ENCODE peak calls at places on chromosomes 13 and 19, in six cellular contexts. G is esophagus muscularis mucosa; L is breast epithelium; F is testis; Z is fibroblast of lung; O is CD8-positive, alpha-beta T cell. K is an unnamed sample.

GRCh38 chr19:53511933-53512374 is 26.0 kb upstream of the ZNF331 start:
- DNase-seq in G (no peak), L (peak), F (peak), Z (peak), O (peak), K (peak)

GRCh38 chr13:102944821-102945220 is 99.0 kb downstream of the ERCC5 start:
- DNase-seq in G (peak), L (no peak), F (no peak), Z (no peak), O (no peak), K (no peak)

GRCh38 chr13:21034602-21035190 is 26.7 kb downstream of the LATS2 start:
- DNase-seq in G (no peak), L (no peak), F (no peak), Z (no peak), O (no peak), K (no peak)

GRCh38 chr13:48400820-48401219 is 12.1 kb downstream of the LPAR6 start:
- DNase-seq in G (no peak), L (no peak), F (no peak), Z (peak), O (no peak), K (peak)

GRCh38 chr19:50383307-50383851 is 768 bp upstream of the POLD1 start:
- DNase-seq in G (no peak), L (no peak), F (no peak), Z (no peak), O (no peak), K (no peak)

GRCh38 chr19:19627442-19627715 is 641 bp downstream of the LPAR2 start:
- DNase-seq in G (no peak), L (no peak), F (no peak), Z (no peak), O (no peak), K (no peak)

GRCh38 chr19:29188704-29189375 is 24.1 kb downstream of the UQCRFS1 start:
- DNase-seq in G (no peak), L (no peak), F (no peak), Z (peak), O (no peak), K (no peak)

GRCh38 chr13:43760257-43760656 is 26.5 kb downstream of the ENOX1 start:
- DNase-seq in G (no peak), L (no peak), F (no peak), Z (no peak), O (no peak), K (no peak)

GRCh38 chr13:93226065-93226622 is 463 bp upstream of the GPC6 start:
- DNase-seq in G (no peak), L (no peak), F (no peak), Z (no peak), O (no peak), K (no peak)

GRCh38 chr13:107025991-107026390 is 458.1 kb upstream of the ARGLU1 start:
- DNase-seq in G (no peak), L (peak), F (no peak), Z (peak), O (no peak), K (peak)

GRCh38 chr19:8445488-8446001 is 770 bp downstream of the HNRNPM start:
- DNase-seq in G (no peak), L (peak), F (peak), Z (no peak), O (peak), K (no peak)

GRCh38 chr19:48321372-48321621 is 4.1 kb upstream of the EMP3 start:
- DNase-seq in G (peak), L (peak), F (peak), Z (peak), O (peak), K (peak)

GRCh38 chr13:27535546-27535945 is 84.8 kb downstream of the LNX2 start:
- DNase-seq in G (no peak), L (no peak), F (no peak), Z (peak), O (no peak), K (no peak)

GRCh38 chr19:48683349-48683748 is 10.5 kb upstream of the NTN5 start:
- DNase-seq in G (no peak), L (no peak), F (peak), Z (peak), O (peak), K (no peak)

GRCh38 chr19:49355890-49356289 is 6.3 kb downstream of the TEAD2 start:
- DNase-seq in G (no peak), L (no peak), F (no peak), Z (no peak), O (no peak), K (no peak)

GRCh38 chr13:30107126-30107525 is 200.2 kb downstream of the KATNAL1 start:
- DNase-seq in G (no peak), L (no peak), F (no peak), Z (no peak), O (no peak), K (no peak)

GRCh38 chr19:17338440-17339078 is 1.2 kb downstream of the GTPBP3 start:
- DNase-seq in G (no peak), L (no peak), F (no peak), Z (no peak), O (no peak), K (no peak)

GRCh38 chr19:17336872-17337674 is at the start of gene GTPBP3:
- DNase-seq in G (peak), L (peak), F (peak), Z (peak), O (peak), K (peak)

GRCh38 chr19:17339088-17339741 is 1.9 kb downstream of the GTPBP3 start:
- DNase-seq in G (no peak), L (no peak), F (no peak), Z (no peak), O (no peak), K (no peak)

GRCh38 chr19:17335575-17335974 is 920 bp upstream of the ANO8 start:
- DNase-seq in G (no peak), L (no peak), F (no peak), Z (no peak), O (no peak), K (no peak)

GRCh38 chr19:17337675-17338439 is 504 bp downstream of the GTPBP3 start:
- DNase-seq in G (no peak), L (no peak), F (no peak), Z (no peak), O (peak), K (no peak)
- H3K27ac ChIP-seq in G (peak), L (peak), F (peak), Z (peak), O (peak), K (no peak)

DNA sequence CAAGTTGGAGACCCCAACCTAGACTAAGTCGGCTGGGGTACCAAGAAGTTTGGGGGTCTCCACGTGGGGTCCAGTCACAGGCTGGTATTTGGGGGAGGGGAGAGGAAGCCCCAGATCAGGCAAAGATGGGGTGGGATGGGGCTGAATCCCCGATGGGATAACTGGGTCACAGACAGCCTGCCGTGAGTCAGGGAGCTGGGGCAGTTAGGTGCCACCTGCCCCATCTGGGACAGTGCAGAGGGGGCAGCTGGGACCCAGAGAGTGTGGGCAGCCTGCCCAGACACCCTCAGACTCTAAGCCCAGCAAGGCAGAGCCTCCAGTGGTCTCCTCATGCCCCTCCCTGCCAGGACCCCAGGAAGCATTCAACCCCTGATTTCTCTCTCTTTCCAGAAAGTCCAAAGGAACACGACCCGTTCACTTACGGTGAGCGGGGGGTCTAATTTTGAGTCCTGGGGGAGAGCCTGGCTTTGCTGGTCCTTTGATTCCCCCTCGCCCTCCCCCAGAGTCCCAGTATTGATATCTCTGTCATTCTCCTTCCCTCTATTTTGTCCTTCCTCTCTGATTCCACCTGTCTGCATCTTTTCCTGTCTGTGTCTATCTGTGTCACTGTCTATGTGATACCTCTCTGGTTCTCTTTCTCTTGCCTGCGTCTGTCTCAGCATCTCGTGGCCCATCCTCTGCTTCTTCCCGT is 1.7 kb downstream of the FXYD1 start:
- DNase-seq in G (no peak), L (no peak), F (no peak), Z (no peak), O (no peak), K (no peak)
- H3K27ac ChIP-seq in G (peak), L (peak), F (peak), Z (no peak), O (no peak), K (no peak)

GRCh38 chr19:43799502-43800142 is 2.6 kb downstream of the LYPD5 start:
- DNase-seq in G (no peak), L (no peak), F (no peak), Z (no peak), O (no peak), K (no peak)

GRCh38 chr19:43797556-43797955 is 4.7 kb downstream of the LYPD5 start:
- DNase-seq in G (no peak), L (no peak), F (no peak), Z (no peak), O (no peak), K (no peak)

GRCh38 chr19:43797118-43797517 is 5.1 kb downstream of the LYPD5 start:
- DNase-seq in G (no peak), L (no peak), F (no peak), Z (no peak), O (no peak), K (no peak)

GRCh38 chr19:43798026-43798545 is 4.2 kb downstream of the LYPD5 start:
- DNase-seq in G (no peak), L (no peak), F (no peak), Z (no peak), O (no peak), K (no peak)

GRCh38 chr19:43798546-43799409 is 3.5 kb downstream of the LYPD5 start:
- DNase-seq in G (no peak), L (peak), F (no peak), Z (no peak), O (peak), K (peak)
- H3K27ac ChIP-seq in G (no peak), L (peak), F (no peak), Z (no peak), O (no peak), K (no peak)

GRCh38 chr13:112854321-112854720 is 114.7 kb upstream of the MCF2L start:
- DNase-seq in G (no peak), L (no peak), F (no peak), Z (no peak), O (no peak), K (no peak)

GRCh38 chr13:112852392-112852791 is 116.6 kb upstream of the MCF2L start:
- DNase-seq in G (no peak), L (no peak), F (no peak), Z (no peak), O (no peak), K (no peak)

GRCh38 chr13:112851107-112852046 is 117.6 kb upstream of the MCF2L start:
- DNase-seq in G (no peak), L (no peak), F (no peak), Z (no peak), O (no peak), K (no peak)

GRCh38 chr13:112850273-112850672 is 118.7 kb upstream of the MCF2L start:
- DNase-seq in G (no peak), L (no peak), F (no peak), Z (no peak), O (no peak), K (no peak)

GRCh38 chr13:112852808-112853207 is 116.2 kb upstream of the MCF2L start:
- DNase-seq in G (no peak), L (no peak), F (no peak), Z (no peak), O (no peak), K (no peak)
- H3K27ac ChIP-seq in G (no peak), L (no peak), F (no peak), Z (no peak), O (no peak), K (no peak)

GRCh38 chr13:114142137-114142550 is 9.7 kb upstream of the RASA3 start:
- DNase-seq in G (no peak), L (no peak), F (no peak), Z (no peak), O (no peak), K (no peak)
- H3K27ac ChIP-seq in G (no peak), L (peak), F (no peak), Z (no peak), O (peak), K (no peak)

GRCh38 chr13:31199527-31199848 is 287 bp upstream of the B3GLCT start:
- DNase-seq in G (no peak), L (no peak), F (no peak), Z (no peak), O (no peak), K (no peak)

GRCh38 chr13:31199849-31200635 is at the start of gene B3GLCT:
- DNase-seq in G (no peak), L (peak), F (peak), Z (peak), O (peak), K (peak)

GRCh38 chr13:31201341-31202024 is 1.7 kb downstream of the B3GLCT start:
- DNase-seq in G (no peak), L (no peak), F (peak), Z (peak), O (no peak), K (no peak)

GRCh38 chr13:31198524-31198923 is 1.3 kb upstream of the B3GLCT start:
- DNase-seq in G (no peak), L (no peak), F (no peak), Z (no peak), O (no peak), K (no peak)

DNA sequence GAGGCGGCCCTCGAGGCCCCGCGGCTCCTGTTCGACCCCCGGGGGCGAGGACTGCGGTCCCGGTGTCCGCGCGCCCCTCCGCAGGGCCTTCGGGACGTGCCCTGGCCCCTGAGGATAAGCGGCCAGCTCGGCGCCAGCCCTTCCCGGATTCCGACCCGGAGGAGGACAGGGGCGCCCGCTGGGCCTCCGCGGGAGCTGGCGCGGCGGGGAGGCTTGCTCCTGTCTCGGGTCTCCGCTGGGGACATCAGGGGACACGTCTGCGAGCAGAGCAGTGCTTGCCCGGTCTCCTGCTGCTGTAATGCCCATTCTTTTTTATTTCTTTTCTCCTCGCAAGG is 828 bp downstream of the B3GLCT start:
- DNase-seq in G (no peak), L (peak), F (peak), Z (peak), O (peak), K (no peak)
- H3K27ac ChIP-seq in G (peak), L (peak), F (peak), Z (peak), O (peak), K (no peak)

GRCh38 chr19:780935-781334 is 16.3 kb upstream of the PTBP1 start:
- DNase-seq in G (no peak), L (no peak), F (no peak), Z (no peak), O (no peak), K (no peak)
- H3K27ac ChIP-seq in G (no peak), L (no peak), F (no peak), Z (no peak), O (no peak), K (no peak)

GRCh38 chr19:10661946-10662345 is 7.8 kb downstream of the ILF3 start:
- DNase-seq in G (no peak), L (no peak), F (no peak), Z (no peak), O (no peak), K (no peak)
- H3K27ac ChIP-seq in G (no peak), L (peak), F (no peak), Z (no peak), O (no peak), K (no peak)